ENCODE peak calls at places on chromosomes 1 and 21, in ten cellular contexts. J, Q, V, B, U, H, E, X, O and I are unnamed samples.

GRCh38 chr1:51750218-51750617 is 128.3 kb downstream of the NRDC start:
- DNase-seq in E (no peak), O (no peak), V (no peak), B (no peak), J (no peak), H (no peak), U (no peak), X (peak; percentile 50), Q (no peak), I (no peak)

GRCh38 chr1:30419246-30419720 is 304.1 kb downstream of the MATN1 start:
- DNase-seq in X (no peak), V (no peak), H (no peak), B (no peak), Q (no peak), J (no peak), E (no peak), U (no peak), O (peak; percentile 25), I (peak; percentile 2)

GRCh38 chr1:184482113-184482512 is 95.3 kb downstream of the C1orf21 start:
- DNase-seq in U (peak; percentile 82), Q (no peak), J (peak; percentile 57), X (peak; percentile 44), E (peak; percentile 75), H (peak; percentile 35), V (peak; percentile 87), O (peak; percentile 94), B (peak; percentile 32), I (no peak)

GRCh38 chr1:7299329-7299799 is 471.7 kb upstream of the VAMP3 start:
- DNase-seq in O (peak; percentile 84), Q (peak; percentile 96), E (peak; percentile 72), U (peak; percentile 78), V (peak; percentile 61), J (peak; percentile 25), X (peak; percentile 100), B (peak; percentile 52), H (peak; percentile 85), I (peak; percentile 21)

GRCh38 chr1:15031251-15031930 is 122.2 kb upstream of the TMEM51 start:
- DNase-seq in E (no peak), H (no peak), J (no peak), O (no peak), V (no peak), B (no peak), U (no peak), Q (no peak), X (peak; percentile 34), I (no peak)

GRCh38 chr21:14495075-14495474 is 51.0 kb downstream of the SAMSN1 start:
- DNase-seq in J (no peak), V (no peak), U (no peak), Q (no peak), B (no peak), E (no peak), H (no peak), X (no peak), O (no peak), I (no peak)

GRCh38 chr1:207893737-207894582 is 17.0 kb downstream of the CD34 start:
- DNase-seq in Q (no peak), B (no peak), E (no peak), X (no peak), H (no peak), V (no peak), J (no peak), U (no peak), O (no peak), I (no peak)

GRCh38 chr1:2554621-2555387 is 1.4 kb upstream of the TNFRSF14 start:
- DNase-seq in E (no peak), Q (no peak), H (no peak), X (no peak), B (no peak), J (no peak), O (no peak), U (no peak), V (peak; percentile 57), I (no peak)

DNA sequence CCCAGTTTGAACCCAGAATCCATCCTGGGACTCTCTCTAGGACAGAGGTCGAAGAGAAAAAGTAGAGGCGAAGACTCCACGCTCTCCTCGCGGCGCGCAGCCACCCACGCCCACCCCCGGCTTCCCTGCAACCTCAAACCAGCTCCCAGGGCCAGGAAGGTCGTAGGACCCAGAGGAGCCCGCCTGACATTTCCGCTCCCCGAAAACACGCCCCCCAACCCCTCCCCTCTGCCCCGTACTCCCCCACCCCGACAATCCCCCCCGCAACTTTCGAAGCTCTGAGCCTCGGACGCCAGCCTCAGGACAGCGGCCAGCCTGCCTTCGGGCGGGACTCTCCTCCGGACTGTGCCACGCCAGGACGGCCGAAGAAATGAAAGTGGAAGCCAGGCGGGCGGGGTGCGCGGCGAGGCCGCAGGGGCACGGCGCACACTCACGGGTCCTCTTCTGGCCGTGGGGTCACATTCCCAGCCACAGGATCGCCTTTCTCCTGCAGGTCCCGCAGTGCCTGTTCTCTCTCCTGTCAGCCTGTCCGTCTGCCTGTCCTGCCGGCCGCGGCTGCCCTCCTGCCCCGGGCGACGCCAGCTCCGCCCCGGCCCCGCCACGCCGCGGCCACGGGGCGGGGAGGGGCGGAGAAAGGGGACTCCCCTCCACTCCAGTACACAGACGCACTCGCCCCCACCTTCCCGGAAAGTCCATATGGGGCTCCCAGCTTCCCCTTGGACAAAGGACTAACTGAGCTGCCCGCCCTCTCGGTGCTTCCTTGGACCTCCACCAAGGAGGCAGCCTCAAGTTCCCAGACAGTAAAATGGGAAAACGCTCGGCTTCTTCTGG is at the start of gene MOB3C:
- DNase-seq in X (peak; percentile 77), E (peak; percentile 87), O (peak; percentile 96), U (peak; percentile 94), J (peak; percentile 78), V (peak; percentile 84), B (peak; percentile 82), H (peak; percentile 86), Q (peak; percentile 47), I (peak; percentile 75)
- TF ChIP-seq POLR2A in X (peak; percentile 77), E (peak; percentile 77), O (peak; percentile 26), U (peak; percentile 80), J (peak; percentile 93), V (peak; percentile 70), B (peak; percentile 72), H (peak; percentile 67), Q (peak; percentile 59), I (peak; percentile 79)

GRCh38 chr1:156062189-156062588 is 1.2 kb downstream of the RAB25 start:
- DNase-seq in V (no peak), E (no peak), U (no peak), H (no peak), B (no peak), J (no peak), X (peak; percentile 36), Q (no peak), O (no peak), I (no peak)

GRCh38 chr1:156063997-156064285 is 3.0 kb downstream of the RAB25 start:
- DNase-seq in E (no peak), X (peak; percentile 43), U (no peak), H (no peak), V (no peak), Q (no peak), O (no peak), J (no peak), B (no peak), I (no peak)

GRCh38 chr1:156064615-156065014 is 3.7 kb downstream of the RAB25 start:
- DNase-seq in J (no peak), Q (no peak), H (no peak), B (no peak), X (no peak), O (no peak), E (no peak), V (no peak), U (no peak), I (no peak)

GRCh38 chr1:156065212-156065611 is 4.3 kb downstream of the RAB25 start:
- DNase-seq in X (no peak), V (no peak), J (no peak), O (no peak), U (no peak), H (no peak), E (no peak), Q (no peak), B (no peak), I (no peak)

DNA sequence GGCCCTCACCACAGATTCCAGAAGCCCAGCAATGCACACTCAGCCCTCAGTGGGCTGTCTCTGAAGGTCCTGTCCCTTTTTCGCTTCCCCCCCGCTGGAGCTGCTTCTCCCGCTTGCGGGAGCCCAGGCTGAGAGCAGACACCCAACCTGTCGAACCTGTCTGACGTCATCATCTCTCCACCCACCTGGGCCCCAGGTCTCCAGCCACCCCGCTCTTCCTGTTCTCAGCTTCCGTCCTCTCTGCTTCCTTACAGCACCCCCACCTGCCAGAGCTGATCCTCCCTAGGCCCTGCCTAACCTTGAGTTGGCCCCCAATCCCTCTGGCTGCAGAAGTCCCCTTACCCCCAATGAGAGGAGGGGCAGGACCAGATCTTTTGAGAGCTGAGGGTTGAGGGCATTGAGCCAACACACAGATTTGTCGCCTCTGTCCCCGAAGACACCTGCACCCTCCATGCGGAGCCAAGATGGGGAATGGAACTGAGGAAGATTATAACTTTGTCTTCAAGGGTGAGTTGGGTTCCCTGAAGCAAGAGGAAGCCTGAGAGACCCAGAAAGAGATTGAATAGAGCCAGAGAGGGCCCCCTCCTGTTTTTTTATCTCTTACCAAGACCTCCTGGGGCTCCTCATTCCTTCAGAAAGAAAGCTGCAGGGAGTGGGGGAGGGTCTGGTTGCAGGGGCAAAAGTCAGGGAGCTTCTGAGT is at the start of gene RAB25:
- DNase-seq in Q (no peak), B (peak; percentile 93), O (no peak), J (no peak), X (no peak), H (no peak), V (no peak), U (peak; percentile 13), E (no peak), I (peak; percentile 92)
- TF ChIP-seq CTCF in Q (no peak), B (no peak), O (no peak), J (no peak), X (no peak), H (no peak), V (no peak), U (no peak), E (no peak), I (no peak)

GRCh38 chr1:86704456-86704971 is at the start of gene SH3GLB1:
- DNase-seq in X (peak; percentile 82), J (peak; percentile 77), V (peak; percentile 93), E (peak; percentile 90), O (peak; percentile 92), Q (peak; percentile 86), B (peak; percentile 88), H (peak; percentile 90), U (peak; percentile 90), I (peak; percentile 90)

GRCh38 chr1:86703696-86704455 is 500 bp upstream of the SH3GLB1 start:
- DNase-seq in X (no peak), H (no peak), V (no peak), E (no peak), O (peak; percentile 66), B (no peak), U (no peak), Q (no peak), J (no peak), I (no peak)

GRCh38 chr1:86705633-86705985 is 1.2 kb downstream of the SH3GLB1 start:
- DNase-seq in Q (no peak), J (no peak), H (peak; percentile 17), B (no peak), V (no peak), E (no peak), U (no peak), O (peak; percentile 64), X (no peak), I (peak; percentile 6)

GRCh38 chr1:86704972-86705632 is 726 bp downstream of the SH3GLB1 start:
- DNase-seq in Q (peak; percentile 53), O (peak; percentile 79), U (peak; percentile 80), B (peak; percentile 52), V (peak; percentile 51), E (peak; percentile 48), J (peak; percentile 31), H (peak; percentile 65), X (peak; percentile 50), I (peak; percentile 40)

DNA sequence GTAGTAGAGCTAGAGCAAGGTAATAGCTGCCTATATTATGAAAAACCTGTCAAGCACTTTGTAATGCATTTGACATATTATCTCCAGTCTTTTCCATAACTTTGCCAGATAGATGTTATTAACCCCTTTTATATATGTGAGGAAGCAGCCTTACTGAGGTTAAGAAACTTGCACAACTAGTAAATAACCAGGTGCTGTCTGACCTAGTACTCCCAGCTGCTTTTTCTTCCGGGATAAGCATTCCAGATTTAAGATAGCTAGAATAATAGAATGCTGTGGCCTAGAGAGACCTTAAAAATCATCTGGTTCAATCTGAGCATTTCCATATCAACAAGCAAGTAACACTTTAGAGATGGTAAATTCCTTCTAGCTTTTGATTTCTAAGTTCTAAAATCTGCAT is 1.6 kb downstream of the SH3GLB1 start:
- DNase-seq in Q (no peak), V (no peak), H (no peak), J (no peak), B (no peak), U (no peak), O (no peak), X (no peak), E (no peak), I (no peak)
- H3K27ac ChIP-seq in Q (peak overlapping the region; percentile 97), V (no peak overlapping the region), H (peak overlapping the region; percentile 95), J (peak overlapping the region; percentile 99), B (peak overlapping the region; percentile 98), U (peak overlapping the region; percentile 99), O (peak overlapping the region; percentile 98), X (peak overlapping the region; percentile 61), E (peak overlapping the region; percentile 98), I (peak overlapping the region; percentile 96)

GRCh38 chr21:41510500-41510899 is 2.5 kb upstream of the TMPRSS2 start:
- DNase-seq in B (peak; percentile 71), V (no peak), J (no peak), H (no peak), X (no peak), U (no peak), E (no peak), Q (no peak), O (no peak), I (no peak)
- TF ChIP-seq POLR2A in B (no peak), V (no peak), J (no peak), H (no peak), X (no peak), U (no peak), E (no peak), Q (no peak), O (no peak), I (no peak)